ENCODE peak calls at places on chromosome 19, in six cellular contexts. R is A549, M is K562, Q is GM12878, E is endothelial cell of umbilical vein, T is HepG2. O is an unnamed sample.

GRCh38 chr19:56841194-56841546 is 644 bp upstream of the PEG3 start:
- DNase-seq in R (no peak), M (no peak), Q (no peak), E (no peak), T (peak; percentile 38), O (no peak)

GRCh38 chr19:12638611-12639182 is 27.8 kb downstream of the MAN2B1 start:
- DNase-seq in R (no peak), M (no peak), Q (no peak), E (no peak), T (no peak), O (no peak)

GRCh38 chr19:54684537-54684936 is 21.8 kb downstream of the LILRB4 start:
- DNase-seq in R (no peak), M (peak; percentile 80), Q (no peak), E (no peak), T (peak; percentile 49), O (peak; percentile 72)

GRCh38 chr19:20359933-20360720 is 193.1 kb downstream of the ZNF486 start:
- DNase-seq in R (no peak), M (peak; percentile 1), Q (no peak), E (no peak), T (no peak), O (no peak)

GRCh38 chr19:50646074-50646807 is 3.0 kb upstream of the C19orf81 start:
- DNase-seq in R (peak; percentile 83), M (peak; percentile 74), Q (no peak), E (no peak), T (no peak), O (no peak)

GRCh38 chr19:5145521-5146511 is 176.9 kb downstream of the KDM4B start:
- DNase-seq in R (no peak), M (no peak), Q (no peak), E (no peak), T (no peak), O (no peak)

GRCh38 chr19:9474975-9475374 is 23.4 kb downstream of the ZNF560 start:
- DNase-seq in R (no peak), M (no peak), Q (no peak), E (no peak), T (no peak), O (no peak)

GRCh38 chr19:33879818-33880575 is 83.3 kb downstream of the KCTD15 start:
- DNase-seq in R (no peak), M (no peak), Q (no peak), E (peak; percentile 13), T (no peak), O (no peak)

GRCh38 chr19:3336351-3336679 is 30.1 kb upstream of the NFIC start:
- DNase-seq in R (no peak), M (no peak), Q (no peak), E (no peak), T (no peak), O (no peak)

GRCh38 chr19:5949792-5950305 is 28.1 kb downstream of the RANBP3 start:
- DNase-seq in R (no peak), M (no peak), Q (no peak), E (no peak), T (no peak), O (no peak)

GRCh38 chr19:555474-555808 is 11.6 kb downstream of the GZMM start:
- DNase-seq in R (no peak), M (no peak), Q (no peak), E (no peak), T (no peak), O (no peak)

GRCh38 chr19:33473644-33474305 is 47.8 kb downstream of the PEPD start:
- DNase-seq in R (no peak), M (no peak), Q (no peak), E (peak; percentile 89), T (no peak), O (no peak)

GRCh38 chr19:18203408-18203862 is 407 bp downstream of the RAB3A start:
- DNase-seq in R (no peak), M (peak; percentile 52), Q (no peak), E (no peak), T (no peak), O (no peak)

GRCh38 chr19:11887618-11888531 is at the start of gene ZNF69:
- DNase-seq in R (no peak), M (peak; percentile 84), Q (no peak), E (peak; percentile 33), T (peak; percentile 92), O (no peak)

GRCh38 chr19:5811117-5811516 is 6.2 kb downstream of the NRTN start:
- DNase-seq in R (no peak), M (no peak), Q (no peak), E (no peak), T (no peak), O (no peak)

GRCh38 chr19:11435833-11436313 is 438 bp downstream of the PRKCSH start:
- DNase-seq in R (no peak), M (peak; percentile 72), Q (no peak), E (no peak), T (no peak), O (peak; percentile 50)

GRCh38 chr19:9796113-9796773 is 22.6 kb downstream of the FBXL12 start:
- DNase-seq in R (peak; percentile 35), M (peak; percentile 91), Q (peak; percentile 66), E (peak; percentile 94), T (peak; percentile 86), O (peak; percentile 99)

GRCh38 chr19:38057954-38058690 is 151.1 kb downstream of the SIPA1L3 start:
- DNase-seq in R (peak; percentile 54), M (no peak), Q (no peak), E (no peak), T (peak; percentile 58), O (no peak)

GRCh38 chr19:47723573-47723923 is 10.3 kb downstream of the EHD2 start:
- DNase-seq in R (no peak), M (peak; percentile 72), Q (no peak), E (no peak), T (peak; percentile 63), O (peak; percentile 98)

GRCh38 chr19:18083929-18084684 is 2.6 kb downstream of the IL12RB1 start:
- DNase-seq in R (no peak), M (no peak), Q (no peak), E (no peak), T (no peak), O (no peak)

DNA sequence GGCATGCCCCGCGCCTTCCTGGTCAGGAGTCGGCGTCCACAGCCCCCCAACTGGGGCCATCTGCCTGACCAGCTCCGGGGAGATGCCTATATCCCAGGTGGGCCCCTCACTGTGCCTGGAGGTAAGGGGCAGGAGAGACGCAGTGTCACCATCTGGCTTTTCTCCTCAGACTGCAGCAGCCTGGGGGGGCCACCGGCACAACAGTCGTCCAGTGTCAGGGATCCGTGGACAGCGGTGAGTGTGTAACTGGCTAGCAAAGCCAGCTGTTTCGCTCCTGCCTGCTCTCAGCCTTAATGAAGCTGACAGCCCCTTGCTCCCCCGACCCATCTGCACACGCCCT is 227 bp downstream of the OVOL3 start:
- DNase-seq in R (no peak), M (no peak), Q (no peak), E (no peak), T (no peak), O (no peak)
- TF ChIP-seq MYC in R (no peak), M (no peak), Q (no peak), E (no peak), T (no peak), O (no peak)

DNA sequence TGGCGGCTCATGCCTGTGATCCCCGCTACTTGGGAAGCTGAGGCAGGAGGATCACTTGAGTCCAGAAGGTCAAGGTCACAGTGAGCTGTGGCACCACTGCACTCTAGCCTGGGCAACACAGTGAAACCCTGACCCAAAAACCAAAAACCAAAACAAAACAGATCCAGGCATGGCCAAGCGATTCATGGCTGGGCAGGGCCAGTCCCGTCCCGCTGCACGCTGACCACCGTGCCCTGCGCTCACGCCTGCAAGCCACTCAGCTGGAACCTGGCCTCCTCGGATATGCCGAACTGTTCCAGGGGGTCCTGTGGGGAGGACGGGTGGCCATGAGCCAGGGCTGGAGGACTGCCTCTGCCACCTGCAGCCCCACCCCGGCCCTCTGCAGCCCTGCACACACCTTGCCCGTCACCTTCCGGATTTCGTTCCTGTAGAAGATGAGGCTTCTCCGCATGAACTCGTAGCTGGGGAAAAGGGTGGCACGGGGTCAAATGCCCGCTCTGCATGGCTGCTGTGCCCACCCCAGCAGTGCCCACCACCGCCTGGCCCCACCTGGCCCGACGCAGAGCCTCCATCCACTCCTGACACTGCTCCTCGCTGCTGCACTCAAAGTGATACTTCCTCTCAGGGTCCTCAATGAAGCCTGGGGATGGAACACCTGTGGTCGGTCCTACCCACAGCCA is 2.4 kb downstream of the PLEKHJ1 start:
- DNase-seq in R (no peak), M (no peak), Q (no peak), E (no peak), T (no peak), O (no peak)
- TF ChIP-seq POLR2A in R (no peak), M (no peak), Q (peak; percentile 2), E (peak; percentile 42), T (no peak), O (no peak)

GRCh38 chr19:15430526-15431120 is 11.8 kb upstream of the AKAP8L start:
- DNase-seq in R (no peak), M (no peak), Q (no peak), E (no peak), T (no peak), O (no peak)
- H3K4me3 ChIP-seq in R (no peak overlapping the region), M (no peak overlapping the region), Q (peak overlapping the region; percentile 98), E (no peak overlapping the region), T (no peak overlapping the region), O (no peak overlapping the region)

GRCh38 chr19:30111051-30111450 is 169.0 kb downstream of the URI1 start:
- DNase-seq in R (no peak), M (no peak), Q (no peak), E (no peak), T (no peak), O (no peak)
- TF ChIP-seq MYC in R (no peak), M (no peak), Q (no peak), E (no peak), T (no peak), O (no peak)

GRCh38 chr19:44905437-44906160 is at the start of gene APOE:
- DNase-seq in R (no peak), M (peak; percentile 63), Q (no peak), E (no peak), T (peak; percentile 81), O (no peak)

GRCh38 chr19:44907613-44908012 is 2.0 kb downstream of the APOE start:
- DNase-seq in R (no peak), M (no peak), Q (no peak), E (no peak), T (no peak), O (no peak)

GRCh38 chr19:44903216-44903601 is 2.4 kb upstream of the APOE start:
- DNase-seq in R (no peak), M (no peak), Q (no peak), E (no peak), T (no peak), O (no peak)

GRCh38 chr19:44903602-44904425 is 1.8 kb upstream of the APOE start:
- DNase-seq in R (peak; percentile 79), M (peak; percentile 86), Q (no peak), E (peak; percentile 73), T (peak; percentile 80), O (peak; percentile 74)

GRCh38 chr19:44904426-44904994 is 1.1 kb upstream of the APOE start:
- DNase-seq in R (no peak), M (peak; percentile 46), Q (no peak), E (no peak), T (peak; percentile 34), O (peak; percentile 34)
- TF ChIP-seq POLR2A in R (no peak), M (peak; percentile 50), Q (peak; percentile 45), E (no peak), T (peak; percentile 34), O (no peak)

DNA sequence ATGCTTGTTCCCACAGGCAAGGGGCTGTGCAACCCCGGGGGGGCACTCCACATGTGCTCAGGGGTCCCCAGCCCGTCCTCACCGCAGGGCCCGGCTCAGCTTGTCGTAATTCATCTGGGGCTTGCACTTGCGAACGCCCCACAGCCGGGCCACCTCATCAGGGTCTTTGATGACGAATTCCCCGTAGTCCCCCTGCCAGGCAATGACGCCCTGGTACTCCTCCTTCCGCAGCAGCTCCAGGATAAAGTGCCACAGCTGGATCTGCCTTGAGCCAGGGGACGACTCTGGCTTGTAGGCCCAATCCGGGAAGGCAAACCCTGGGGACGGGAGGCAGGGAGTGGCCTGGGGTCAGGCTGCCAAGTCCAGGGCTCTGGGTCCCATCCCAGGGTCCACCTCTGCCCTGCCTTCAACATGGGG is 4.7 kb downstream of the ERF start:
- DNase-seq in R (no peak), M (no peak), Q (no peak), E (no peak), T (no peak), O (no peak)
- H3K4me3 ChIP-seq in R (no peak overlapping the region), M (no peak overlapping the region), Q (no peak overlapping the region), E (peak overlapping the region; percentile 25), T (no peak overlapping the region), O (no peak overlapping the region)